ENCODE peak calls at places on chromosomes 5 and 9, in eight cellular contexts. H is effector memory CD4-positive, alpha-beta T cell; Q is H9; Y is left ventricle myocardium inferior; X is CD8-positive, alpha-beta memory T cell; J is upper lobe of left lung; Z is mammary epithelial cell; L is aorta. F is an unnamed sample.

GRCh38 chr9:135106551-135107270 is 19.2 kb downstream of the OLFM1 start:
- DNase-seq in H (no peak), Q (no peak), Y (no peak), X (no peak), J (no peak), Z (no peak), L (no peak), F (no peak)

GRCh38 chr5:51388488-51389325 is 5.5 kb downstream of the ISL1 start:
- DNase-seq in H (no peak), Q (no peak), Y (no peak), X (no peak), J (no peak), Z (no peak), L (no peak), F (no peak)

GRCh38 chr9:88161144-88161543 is 22.9 kb upstream of the SPATA31C2 start:
- DNase-seq in H (no peak), Q (no peak), Y (no peak), X (no peak), J (no peak), Z (no peak), L (no peak), F (no peak)

GRCh38 chr9:28970241-28970654 is 1397.0 kb upstream of the C9orf72 start:
- DNase-seq in H (no peak), Q (peak; percentile 76), Y (no peak), X (no peak), J (no peak), Z (no peak), L (no peak), F (no peak)

GRCh38 chr9:129400001-129400970 is 220.6 kb downstream of the C9orf50 start:
- DNase-seq in H (no peak), Q (no peak), Y (peak; percentile 13), X (no peak), J (no peak), Z (no peak), L (peak; percentile 76), F (no peak)

GRCh38 chr5:167792538-167792937 is 498.9 kb upstream of the WWC1 start:
- DNase-seq in H (no peak), Q (no peak), Y (no peak), X (no peak), J (no peak), Z (no peak), L (no peak), F (no peak)

GRCh38 chr9:115099891-115100290 is 18.1 kb downstream of the TNC start:
- DNase-seq in H (no peak), Q (no peak), Y (no peak), X (no peak), J (no peak), Z (no peak), L (no peak), F (no peak)

GRCh38 chr5:117054808-117055398 is 480.3 kb upstream of the SEMA6A start:
- DNase-seq in H (no peak), Q (no peak), Y (no peak), X (no peak), J (no peak), Z (no peak), L (no peak), F (no peak)

GRCh38 chr9:35906923-35907699 is 1.1 kb downstream of the HRCT1 start:
- DNase-seq in H (no peak), Q (no peak), Y (peak; percentile 69), X (no peak), J (peak; percentile 85), Z (peak; percentile 61), L (peak; percentile 82), F (no peak)

GRCh38 chr5:30937070-30937469 is 256.4 kb upstream of the CDH6 start:
- DNase-seq in H (no peak), Q (no peak), Y (no peak), X (no peak), J (no peak), Z (no peak), L (no peak), F (no peak)

GRCh38 chr9:105021917-105022316 is 94.0 kb upstream of the ABCA1 start:
- DNase-seq in H (no peak), Q (no peak), Y (no peak), X (no peak), J (no peak), Z (no peak), L (no peak), F (no peak)

GRCh38 chr9:88420227-88420626 is 32.0 kb downstream of the SPIN1 start:
- DNase-seq in H (no peak), Q (no peak), Y (no peak), X (no peak), J (no peak), Z (no peak), L (no peak), F (no peak)

GRCh38 chr9:24090566-24090965 is 264.5 kb upstream of the ELAVL2 start:
- DNase-seq in H (no peak), Q (no peak), Y (no peak), X (no peak), J (no peak), Z (no peak), L (no peak), F (no peak)
- H3K9me3 ChIP-seq in H (no peaks in the 10 kb centered on the region), Q (no peaks in the 10 kb centered on the region), Y (peaks cover 44% of the 10 kb centered on the region), X (no peaks in the 10 kb centered on the region), J (no peaks in the 10 kb centered on the region), Z (no peaks in the 10 kb centered on the region), L (peaks cover 2% of the 10 kb centered on the region), F (no peaks in the 10 kb centered on the region)

DNA sequence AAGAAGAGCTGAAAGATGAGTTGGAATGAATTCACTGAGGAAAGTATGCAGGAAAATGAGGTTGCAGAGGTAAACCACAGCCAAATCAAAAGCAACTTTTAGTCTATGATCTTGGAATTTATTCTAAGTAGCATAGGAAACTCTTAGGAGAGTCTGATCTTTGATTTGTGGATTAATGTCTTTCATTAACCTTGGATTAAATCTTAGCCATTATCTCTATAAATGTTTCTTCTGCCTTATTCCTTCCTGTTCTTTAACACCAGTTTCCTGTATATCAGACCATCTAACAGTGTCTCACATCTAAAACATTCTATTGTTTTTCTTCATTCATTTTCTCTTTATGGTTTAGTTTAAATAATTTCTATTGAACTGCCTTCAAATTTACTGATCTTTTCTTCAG is 187.2 kb upstream of the ANKRD55 start:
- DNase-seq in H (no peak), Q (no peak), Y (no peak), X (no peak), J (no peak), Z (no peak), L (no peak), F (no peak)
- H3K9me3 ChIP-seq in H (no peaks in the 10 kb centered on the region), Q (no peaks in the 10 kb centered on the region), Y (peaks cover 35% of the 10 kb centered on the region), X (peaks cover 10% of the 10 kb centered on the region), J (no peaks in the 10 kb centered on the region), Z (no peaks in the 10 kb centered on the region), L (no peaks in the 10 kb centered on the region), F (peaks cover 42% of the 10 kb centered on the region)

GRCh38 chr5:179119415-179120170 is 59.4 kb downstream of the ZNF354C start:
- DNase-seq in H (no peak), Q (no peak), Y (no peak), X (no peak), J (no peak), Z (no peak), L (peak; percentile 55), F (no peak)

GRCh38 chr5:179118338-179118737 is 58.2 kb downstream of the ZNF354C start:
- DNase-seq in H (no peak), Q (no peak), Y (no peak), X (no peak), J (no peak), Z (peak; percentile 2), L (no peak), F (no peak)

GRCh38 chr5:179120951-179121666 is 60.9 kb downstream of the ZNF354C start:
- DNase-seq in H (no peak), Q (no peak), Y (no peak), X (no peak), J (no peak), Z (no peak), L (peak; percentile 71), F (no peak)

GRCh38 chr5:179120421-179120861 is 60.3 kb downstream of the ZNF354C start:
- DNase-seq in H (no peak), Q (no peak), Y (no peak), X (no peak), J (no peak), Z (no peak), L (peak; percentile 63), F (no peak)

GRCh38 chr5:179118756-179119414 is 58.7 kb downstream of the ZNF354C start:
- DNase-seq in H (no peak), Q (no peak), Y (no peak), X (no peak), J (no peak), Z (no peak), L (peak; percentile 67), F (no peak)
- H3K9me3 ChIP-seq in H (no peaks in the 10 kb centered on the region), Q (peaks cover 8% of the 10 kb centered on the region), Y (peaks cover 58% of the 10 kb centered on the region), X (no peaks in the 10 kb centered on the region), J (peaks cover 3% of the 10 kb centered on the region), Z (peaks cover 64% of the 10 kb centered on the region), L (peaks cover 11% of the 10 kb centered on the region), F (no peaks in the 10 kb centered on the region)

GRCh38 chr9:113057193-113057592 is 669 bp upstream of the ZFP37 start:
- DNase-seq in H (no peak), Q (no peak), Y (no peak), X (no peak), J (no peak), Z (no peak), L (no peak), F (no peak)

GRCh38 chr9:113056191-113057106 is at the start of gene ZFP37:
- DNase-seq in H (peak; percentile 43), Q (peak; percentile 93), Y (peak; percentile 93), X (peak; percentile 80), J (peak; percentile 88), Z (peak; percentile 90), L (peak; percentile 97), F (peak; percentile 87)
- H3K9me3 ChIP-seq in H (peaks cover 18% of the 10 kb centered on the region), Q (peaks cover 18% of the 10 kb centered on the region), Y (peaks cover 69% of the 10 kb centered on the region), X (peaks cover 6% of the 10 kb centered on the region), J (peaks cover 43% of the 10 kb centered on the region), Z (peaks cover 11% of the 10 kb centered on the region), L (peaks cover 18% of the 10 kb centered on the region), F (peaks cover 11% of the 10 kb centered on the region)

DNA sequence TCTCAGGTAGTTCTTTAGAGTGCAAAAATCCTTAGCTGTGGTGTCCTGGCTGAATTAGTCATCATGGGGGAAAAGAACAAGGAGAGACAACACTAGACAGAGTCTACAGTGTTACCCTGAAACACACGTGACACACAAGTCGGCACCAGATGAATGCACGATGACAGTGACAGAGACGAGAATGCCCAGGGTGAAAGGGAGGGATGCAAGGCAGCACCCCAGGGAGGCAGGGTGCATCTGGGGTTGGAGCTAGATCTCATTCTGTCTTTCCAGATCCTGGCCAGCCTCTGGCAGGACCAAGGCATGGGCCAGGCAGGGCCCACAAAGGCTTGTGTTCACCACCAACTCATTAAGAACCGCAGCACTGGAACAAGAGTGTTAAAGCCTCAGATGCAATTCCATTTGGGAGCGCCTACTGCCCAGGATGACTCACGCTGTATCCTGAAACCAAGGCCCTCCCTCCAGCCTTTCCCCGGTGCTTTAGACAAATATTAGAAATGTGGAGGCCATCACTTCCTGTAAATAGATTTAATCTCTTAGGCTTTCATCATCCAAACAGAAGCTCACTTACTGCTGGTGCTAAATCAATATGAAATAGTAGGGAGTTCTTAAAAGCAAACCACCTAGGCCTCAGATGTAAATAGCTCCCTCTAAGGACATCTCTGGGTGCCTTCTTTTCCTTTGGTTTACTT is 56.1 kb downstream of the IRX2 start:
- DNase-seq in H (no peak), Q (no peak), Y (no peak), X (no peak), J (no peak), Z (peak; percentile 51), L (no peak), F (no peak)
- H3K9me3 ChIP-seq in H (no peaks in the 10 kb centered on the region), Q (no peaks in the 10 kb centered on the region), Y (peaks cover 21% of the 10 kb centered on the region), X (no peaks in the 10 kb centered on the region), J (no peaks in the 10 kb centered on the region), Z (peaks cover 8% of the 10 kb centered on the region), L (no peaks in the 10 kb centered on the region), F (no peaks in the 10 kb centered on the region)

DNA sequence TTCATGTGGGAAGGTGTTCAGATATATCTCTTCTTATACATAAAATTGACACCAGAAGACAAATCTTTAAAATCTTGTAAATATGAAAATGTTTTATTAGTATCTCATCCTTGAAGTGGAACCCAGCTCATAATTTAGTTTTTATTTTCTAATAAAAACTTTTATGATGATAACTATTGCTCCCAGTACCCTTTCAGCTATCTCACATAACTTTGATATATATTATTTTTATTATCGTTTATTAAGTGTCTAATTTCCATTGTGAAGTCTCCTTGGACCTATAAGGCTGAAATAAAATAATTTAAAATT is 16.0 kb downstream of the PCDHB15 start:
- DNase-seq in H (no peak), Q (no peak), Y (no peak), X (no peak), J (no peak), Z (no peak), L (no peak), F (no peak)
- H3K9me3 ChIP-seq in H (peaks cover 53% of the 10 kb centered on the region), Q (peaks cover 67% of the 10 kb centered on the region), Y (peaks cover 100% of the 10 kb centered on the region), X (peaks cover 49% of the 10 kb centered on the region), J (peaks cover 98% of the 10 kb centered on the region), Z (peaks cover 43% of the 10 kb centered on the region), L (peaks cover 14% of the 10 kb centered on the region), F (peaks cover 34% of the 10 kb centered on the region)